ENCODE peak calls at places on chromosomes 7 and 10, in four cellular contexts. X is K562, W is HepG2, S is GM12878. I is an unnamed sample.

GRCh38 chr7:12884856-12885440 is 197.5 kb downstream of the ARL4A start:
- DNase-seq in X (no peak), W (no peak), S (no peak), I (no peak)

GRCh38 chr10:13956826-13957225 is 370.1 kb downstream of the PRPF18 start:
- DNase-seq in X (peak; percentile 6), W (peak; percentile 5), S (no peak), I (no peak)

GRCh38 chr7:45689011-45689796 is 115.0 kb downstream of the ADCY1 start:
- DNase-seq in X (no peak), W (peak; percentile 24), S (no peak), I (no peak)

GRCh38 chr7:112157072-112157471 is 49.1 kb downstream of the DOCK4 start:
- DNase-seq in X (no peak), W (no peak), S (no peak), I (no peak)

GRCh38 chr10:20672724-20673123 is 224.4 kb downstream of the NEBL start:
- DNase-seq in X (no peak), W (no peak), S (no peak), I (no peak)

GRCh38 chr10:62870866-62871265 is 54.7 kb upstream of the EGR2 start:
- DNase-seq in X (no peak), W (no peak), S (no peak), I (no peak)

GRCh38 chr10:110336111-110336721 is 31.5 kb upstream of the SMNDC1 start:
- DNase-seq in X (no peak), W (no peak), S (no peak), I (no peak)

GRCh38 chr10:74418285-74418872 is 267.4 kb downstream of the ADK start:
- DNase-seq in X (peak; percentile 53), W (no peak), S (no peak), I (peak; percentile 58)

GRCh38 chr10:102643346-102644065 is 773 bp upstream of the TRIM8 start:
- DNase-seq in X (peak; percentile 72), W (peak; percentile 70), S (no peak), I (peak; percentile 46)

GRCh38 chr10:16999665-17000451 is 129.8 kb downstream of the CUBN start:
- DNase-seq in X (no peak), W (no peak), S (no peak), I (no peak)

GRCh38 chr7:41872951-41873350 is 170.1 kb upstream of the INHBA start:
- DNase-seq in X (no peak), W (no peak), S (no peak), I (no peak)

DNA sequence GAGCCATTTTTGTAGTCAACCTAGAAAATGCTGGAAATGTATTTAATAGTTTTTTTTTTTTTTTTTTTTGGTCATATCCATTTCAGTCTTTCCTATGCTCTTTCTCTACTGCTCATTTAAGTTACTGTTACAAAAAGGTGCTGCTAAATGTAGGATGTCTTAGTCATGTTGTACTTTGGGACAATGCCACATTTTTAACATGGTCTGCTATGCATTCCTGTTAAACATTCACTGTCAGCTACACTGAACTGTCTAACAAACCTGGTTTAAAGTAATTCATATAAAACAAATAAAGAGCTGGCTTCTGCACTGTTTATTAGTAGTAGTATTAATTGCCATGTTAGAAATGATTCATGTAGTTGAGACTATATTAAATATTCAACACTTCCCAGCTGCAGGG is 108.6 kb downstream of the NSUN6 start:
- DNase-seq in X (no peak), W (peak; percentile 35), S (no peak), I (no peak)
- TF ChIP-seq SP1 in X (no peak), W (no peak), S (no peak), I (no peak)

DNA sequence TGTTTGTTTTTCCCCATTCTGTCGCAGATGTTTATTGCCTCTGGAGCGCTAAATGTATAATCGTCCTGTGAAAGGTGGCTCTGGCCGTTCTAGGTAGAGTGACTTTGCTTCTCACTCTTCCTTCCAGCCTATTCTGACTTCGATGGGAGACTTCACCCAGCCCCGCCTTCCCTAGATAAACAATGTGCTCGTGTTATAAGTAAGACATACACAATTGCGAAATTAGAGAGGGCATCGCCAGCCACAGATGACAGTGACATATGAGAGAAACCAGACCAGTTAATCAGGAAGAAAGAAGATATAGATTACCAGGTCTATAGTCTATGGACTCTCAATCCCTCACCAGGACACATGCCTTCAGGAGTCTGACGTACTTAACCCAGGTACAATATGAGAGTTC is 1050.5 kb upstream of the AUTS2 start:
- DNase-seq in X (no peak), W (no peak), S (no peak), I (no peak)
- TF ChIP-seq TARDBP in X (no peak), W (no peak), S (no peak), I (no peak)

GRCh38 chr10:78761241-78761825 is 307.4 kb upstream of the ZMIZ1 start:
- DNase-seq in X (no peak), W (no peak), S (no peak), I (no peak)

GRCh38 chr10:78758176-78758575 is 310.6 kb upstream of the ZMIZ1 start:
- DNase-seq in X (no peak), W (no peak), S (no peak), I (no peak)

GRCh38 chr10:78763217-78763616 is 305.5 kb upstream of the ZMIZ1 start:
- DNase-seq in X (no peak), W (no peak), S (no peak), I (no peak)

GRCh38 chr10:78759448-78760120 is 309.2 kb upstream of the ZMIZ1 start:
- DNase-seq in X (no peak), W (no peak), S (no peak), I (no peak)

GRCh38 chr10:78760463-78761240 is 308.1 kb upstream of the ZMIZ1 start:
- DNase-seq in X (no peak), W (peak; percentile 38), S (no peak), I (no peak)
- TF ChIP-seq FOXM1 in X (no peak), W (no peak), S (no peak), I (no peak)

DNA sequence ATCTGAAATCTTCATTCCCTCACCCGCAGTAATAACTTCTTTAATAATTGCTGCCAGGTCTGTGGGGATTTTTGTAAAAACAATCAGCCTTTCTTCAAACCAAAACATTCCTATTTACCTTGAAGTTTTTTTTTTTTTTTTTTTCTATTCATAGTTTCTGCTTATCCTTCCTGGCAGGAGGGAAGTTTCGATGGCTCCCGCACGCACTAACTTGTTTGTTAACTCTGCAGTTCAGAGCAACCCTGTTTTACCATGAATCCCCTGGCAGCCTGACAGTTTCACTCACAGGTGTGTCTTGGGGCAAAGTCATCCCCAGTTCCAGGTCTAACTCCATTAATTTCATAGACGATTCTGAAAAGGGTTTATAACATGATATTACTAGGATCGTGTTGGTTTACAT is 149.3 kb downstream of the KLF6 start:
- DNase-seq in X (no peak), W (no peak), S (no peak), I (no peak)
- TF ChIP-seq SP1 in X (no peak), W (no peak), S (no peak), I (no peak)

DNA sequence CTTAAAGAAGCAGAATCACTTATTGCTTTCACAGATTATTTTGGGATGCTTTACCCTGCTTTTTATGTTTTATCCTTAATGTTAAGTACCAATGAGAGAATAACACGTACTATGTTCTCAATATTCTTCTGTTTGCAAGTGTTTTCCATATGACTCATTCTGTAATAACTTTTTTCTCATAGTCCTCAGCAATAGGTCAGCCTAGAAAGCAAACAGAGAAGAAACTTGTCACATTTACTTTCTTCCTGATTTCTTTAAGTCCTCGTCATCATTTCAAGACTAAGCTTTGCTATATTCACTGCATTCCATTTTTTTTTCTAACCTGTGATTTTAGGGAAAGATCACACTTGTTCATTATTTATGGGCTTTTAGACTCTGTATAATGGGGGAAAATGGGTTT is 6.8 kb upstream of the AGR2 start:
- DNase-seq in X (no peak), W (no peak), S (no peak), I (no peak)
- TF ChIP-seq TARDBP in X (no peak), W (no peak), S (no peak), I (no peak)

GRCh38 chr10:105956550-105956949 is 1208.0 kb downstream of the SORCS1 start:
- DNase-seq in X (no peak), W (no peak), S (no peak), I (no peak)
- TF ChIP-seq FOXM1 in X (no peak), W (no peak), S (no peak), I (no peak)

GRCh38 chr7:67018940-67019339 is 22.3 kb downstream of the TYW1 start:
- DNase-seq in X (no peak), W (no peak), S (no peak), I (no peak)

GRCh38 chr7:67022501-67022900 is 25.9 kb downstream of the TYW1 start:
- DNase-seq in X (no peak), W (no peak), S (no peak), I (no peak)

GRCh38 chr7:67021260-67021659 is 24.6 kb downstream of the TYW1 start:
- DNase-seq in X (no peak), W (no peak), S (no peak), I (no peak)

DNA sequence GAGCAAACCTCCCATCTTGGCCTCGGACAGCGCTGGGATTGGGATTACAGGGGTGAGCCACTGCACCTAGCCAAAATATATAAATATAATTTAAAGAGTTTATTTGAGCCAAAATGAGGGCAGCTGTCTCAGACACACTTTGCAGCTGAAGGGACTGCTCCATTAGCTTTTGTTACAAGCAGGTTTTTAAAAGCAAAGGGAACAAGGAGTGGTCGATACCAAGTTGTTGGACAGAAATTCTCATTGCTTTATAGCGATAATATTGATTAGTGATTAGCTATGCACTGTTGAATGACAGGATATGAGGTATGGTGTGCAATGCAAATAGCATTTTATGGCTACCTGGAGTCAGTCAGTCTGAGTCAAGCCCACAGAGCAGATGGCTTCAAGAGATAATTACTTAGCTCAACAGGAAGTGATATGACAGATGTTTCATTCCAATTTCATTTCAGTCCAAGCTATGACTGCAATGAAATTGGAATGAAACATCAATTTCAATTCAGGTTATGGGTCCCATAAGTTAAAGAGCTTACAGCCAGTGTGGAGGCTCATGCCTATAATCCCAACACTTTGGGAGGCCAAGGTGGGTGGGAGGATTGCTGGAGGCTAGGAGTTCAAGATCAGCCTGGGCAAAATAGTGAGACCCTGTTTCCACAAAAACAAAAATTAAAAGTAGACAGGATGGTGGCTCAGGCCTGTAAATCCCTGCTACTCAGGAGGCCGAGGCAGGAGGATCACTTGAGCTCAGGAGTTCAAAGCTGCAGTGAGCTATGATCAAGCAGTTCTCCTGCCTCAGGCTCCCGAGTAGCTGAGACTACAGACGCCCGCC is 23.1 kb downstream of the TYW1 start:
- DNase-seq in X (peak; percentile 82), W (no peak), S (no peak), I (no peak)
- TF ChIP-seq SP1 in X (no peak), W (no peak), S (no peak), I (no peak)

GRCh38 chr10:33664070-33664469 is 329.6 kb upstream of the NRP1 start:
- DNase-seq in X (no peak), W (no peak), S (no peak), I (no peak)
- TF ChIP-seq TARDBP in X (no peak), W (no peak), S (no peak), I (no peak)